ENCODE peak calls at places on chromosomes 2 and 18, in eight cellular contexts. B is activated naive CD4-positive, alpha-beta T cell treated with anti-CD3 and anti-CD28 coated beads, Interleukin-2, amount 50 U/mL, for 72 hours; U is OCI-LY7; N is left colon; X is left ventricle myocardium inferior; O is NCI-H1417; I is fibroblast of mammary gland; H is osteocyte. W is an unnamed sample.

GRCh38 chr2:60819155-60819862 is 62.1 kb upstream of the REL start:
- DNase-seq in X (no peak), I (no peak), O (no peak), H (no peak), N (peak), B (peak), U (no peak), W (no peak)

GRCh38 chr2:99936065-99936464 is 206.3 kb downstream of the AFF3 start:
- DNase-seq in X (no peak), N (no peak), B (no peak), I (no peak), U (no peak), H (no peak), O (no peak), W (no peak)

GRCh38 chr18:79489048-79489899 is 93.5 kb downstream of the NFATC1 start:
- DNase-seq in N (no peak), H (no peak), I (no peak), U (no peak), X (peak), O (no peak), B (peak), W (no peak)

GRCh38 chr2:230933521-230934180 is 8.6 kb upstream of the GPR55 start:
- DNase-seq in X (no peak), U (no peak), I (no peak), H (peak), B (no peak), O (no peak), N (no peak), W (no peak)

GRCh38 chr18:3441290-3441689 is 8.7 kb upstream of the TGIF1 start:
- DNase-seq in N (no peak), B (no peak), X (no peak), U (peak), H (no peak), O (peak), I (no peak), W (peak)

GRCh38 chr2:160431441-160431840 is 62.2 kb downstream of the RBMS1 start:
- DNase-seq in N (no peak), X (no peak), H (no peak), B (no peak), U (peak), O (no peak), I (no peak), W (no peak)

GRCh38 chr18:39841133-39842041 is 2113.6 kb upstream of the PIK3C3 start:
- DNase-seq in U (no peak), X (no peak), B (no peak), H (peak), I (peak), O (peak), N (peak), W (peak)

GRCh38 chr2:209727077-209727476 is 44.6 kb upstream of the UNC80 start:
- DNase-seq in N (no peak), U (no peak), H (no peak), X (no peak), I (no peak), B (no peak), O (no peak), W (no peak)

GRCh38 chr2:229714736-229715541 is 584 bp upstream of the DNER start:
- DNase-seq in N (no peak), U (no peak), B (no peak), X (peak), O (peak), H (peak), I (peak), W (peak)

GRCh38 chr2:237091779-237092436 is 6.2 kb downstream of the COPS8 start:
- DNase-seq in B (no peak), U (no peak), O (no peak), N (no peak), H (no peak), X (no peak), I (peak), W (peak)

GRCh38 chr2:16442971-16443370 is 222.7 kb downstream of the CYRIA start:
- DNase-seq in X (no peak), I (no peak), H (no peak), O (no peak), N (no peak), U (peak), B (no peak), W (no peak)

GRCh38 chr2:238945433-238946150 is 97.7 kb downstream of the TWIST2 start:
- DNase-seq in I (peak), H (peak), U (no peak), X (peak), N (no peak), B (no peak), O (no peak), W (peak)